ENCODE peak calls at places on chromosomes 12 and 14, in six cellular contexts. One of them, this sample, is unnamed.

GRCh38 chr12:66217342-66217929 is 28.4 kb downstream of the IRAK3 start:
- DNase-seq in GM23338: no peak
- DNase-seq in uterus: no peak
- DNase-seq in mammary epithelial cell: no peak
- DNase-seq in fibroblast of lung: no peak
- DNase-seq in upper lobe of right lung: no peak
- DNase-seq in this sample: peak; percentile 42

GRCh38 chr12:91951571-91951970 is 194.1 kb downstream of the BTG1 start:
- DNase-seq in GM23338: no peak
- DNase-seq in mammary epithelial cell: peak; percentile 60
- DNase-seq in upper lobe of right lung: no peak
- DNase-seq in uterus: no peak
- DNase-seq in fibroblast of lung: no peak
- DNase-seq in this sample: peak; percentile 57

GRCh38 chr14:94631536-94632304 is 19.5 kb downstream of the SERPINA3 start:
- DNase-seq in mammary epithelial cell: no peak
- DNase-seq in GM23338: no peak
- DNase-seq in upper lobe of right lung: no peak
- DNase-seq in fibroblast of lung: no peak
- DNase-seq in uterus: no peak
- DNase-seq in this sample: no peak

GRCh38 chr12:42725839-42726238 is 136.3 kb upstream of the PRICKLE1 start:
- DNase-seq in uterus: no peak
- DNase-seq in GM23338: no peak
- DNase-seq in upper lobe of right lung: no peak
- DNase-seq in mammary epithelial cell: peak; percentile 83
- DNase-seq in fibroblast of lung: peak; percentile 93
- DNase-seq in this sample: peak; percentile 66

GRCh38 chr12:103956515-103957027 is 9.1 kb upstream of the TDG start:
- DNase-seq in upper lobe of right lung: no peak
- DNase-seq in GM23338: no peak
- DNase-seq in fibroblast of lung: no peak
- DNase-seq in mammary epithelial cell: no peak
- DNase-seq in uterus: no peak
- DNase-seq in this sample: no peak

GRCh38 chr12:114662512-114663177 is 21.3 kb downstream of the TBX3 start:
- DNase-seq in mammary epithelial cell: peak; percentile 78
- DNase-seq in GM23338: peak; percentile 85
- DNase-seq in uterus: peak; percentile 92
- DNase-seq in upper lobe of right lung: peak; percentile 79
- DNase-seq in fibroblast of lung: peak; percentile 92
- DNase-seq in this sample: peak; percentile 88

GRCh38 chr12:123602651-123603195 is 824 bp downstream of the DDX55 start:
- DNase-seq in fibroblast of lung: no peak
- DNase-seq in mammary epithelial cell: peak; percentile 4
- DNase-seq in uterus: no peak
- DNase-seq in GM23338: no peak
- DNase-seq in upper lobe of right lung: no peak
- DNase-seq in this sample: no peak

GRCh38 chr12:131830335-131831020 is 2.3 kb downstream of the MMP17 start:
- DNase-seq in upper lobe of right lung: peak; percentile 87
- DNase-seq in fibroblast of lung: peak; percentile 83
- DNase-seq in mammary epithelial cell: peak; percentile 71
- DNase-seq in GM23338: peak; percentile 68
- DNase-seq in uterus: peak; percentile 66
- DNase-seq in this sample: peak; percentile 42

GRCh38 chr14:53273671-53274072 is 120.5 kb upstream of the DDHD1 start:
- DNase-seq in uterus: peak; percentile 29
- DNase-seq in mammary epithelial cell: peak; percentile 67
- DNase-seq in upper lobe of right lung: no peak
- DNase-seq in GM23338: peak; percentile 32
- DNase-seq in fibroblast of lung: no peak
- DNase-seq in this sample: peak; percentile 18

GRCh38 chr12:124715121-124715990 is 147.9 kb upstream of the NCOR2 start:
- DNase-seq in fibroblast of lung: peak; percentile 22
- DNase-seq in GM23338: no peak
- DNase-seq in mammary epithelial cell: no peak
- DNase-seq in upper lobe of right lung: peak; percentile 74
- DNase-seq in uterus: no peak
- DNase-seq in this sample: peak; percentile 67

GRCh38 chr12:121030576-121031212 is 8.4 kb downstream of the OASL start:
- DNase-seq in upper lobe of right lung: no peak
- DNase-seq in uterus: no peak
- DNase-seq in GM23338: no peak
- DNase-seq in fibroblast of lung: no peak
- DNase-seq in mammary epithelial cell: no peak
- DNase-seq in this sample: no peak

GRCh38 chr14:64294672-64295413 is 672 bp upstream of the ESR2 start:
- DNase-seq in fibroblast of lung: peak; percentile 63
- DNase-seq in uterus: peak; percentile 28
- DNase-seq in GM23338: peak; percentile 93
- DNase-seq in upper lobe of right lung: peak; percentile 93
- DNase-seq in mammary epithelial cell: peak; percentile 42
- DNase-seq in this sample: peak; percentile 59

GRCh38 chr14:78486081-78486480 is 315.9 kb downstream of the NRXN3 start:
- DNase-seq in GM23338: peak; percentile 51
- DNase-seq in uterus: no peak
- DNase-seq in fibroblast of lung: no peak
- DNase-seq in upper lobe of right lung: no peak
- DNase-seq in mammary epithelial cell: no peak
- DNase-seq in this sample: no peak

GRCh38 chr12:28290262-28290661 is 100.0 kb downstream of the CCDC91 start:
- DNase-seq in fibroblast of lung: peak; percentile 5
- DNase-seq in GM23338: no peak
- DNase-seq in mammary epithelial cell: no peak
- DNase-seq in upper lobe of right lung: no peak
- DNase-seq in uterus: no peak
- DNase-seq in this sample: no peak

GRCh38 chr12:28292699-28293098 is 102.4 kb downstream of the CCDC91 start:
- DNase-seq in upper lobe of right lung: no peak
- DNase-seq in uterus: no peak
- DNase-seq in mammary epithelial cell: no peak
- DNase-seq in fibroblast of lung: peak; percentile 11
- DNase-seq in GM23338: no peak
- DNase-seq in this sample: no peak

GRCh38 chr12:28296287-28296686 is 106.0 kb downstream of the CCDC91 start:
- DNase-seq in mammary epithelial cell: no peak
- DNase-seq in uterus: no peak
- DNase-seq in GM23338: no peak
- DNase-seq in upper lobe of right lung: no peak
- DNase-seq in fibroblast of lung: no peak
- DNase-seq in this sample: no peak

DNA sequence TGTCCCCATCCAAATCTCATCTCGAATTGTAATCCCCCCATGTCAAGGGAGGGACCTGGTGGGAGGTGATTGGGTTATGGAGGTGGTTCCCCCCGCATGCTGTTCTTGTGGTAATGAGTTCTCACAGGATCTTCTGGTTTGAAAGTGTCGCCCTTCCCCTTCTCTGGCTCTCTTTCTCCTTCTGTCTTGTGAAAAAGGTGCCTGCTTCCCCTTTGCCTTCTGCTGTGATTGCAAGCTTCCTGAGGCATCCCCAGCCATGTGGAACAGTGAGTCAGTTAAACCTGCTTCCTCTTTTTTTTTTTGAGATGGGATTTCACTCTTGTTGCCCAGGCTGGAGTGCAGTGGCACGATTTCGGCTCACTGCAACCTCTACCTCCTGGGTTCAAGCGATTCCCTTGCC is 104.0 kb downstream of the CCDC91 start:
- DNase-seq in uterus: no peak
- DNase-seq in GM23338: peak; percentile 11
- DNase-seq in upper lobe of right lung: no peak
- DNase-seq in fibroblast of lung: no peak
- DNase-seq in mammary epithelial cell: no peak
- DNase-seq in this sample: no peak
- H3K4me3 ChIP-seq in uterus: no peak overlapping the region
- H3K4me3 ChIP-seq in GM23338: no peak overlapping the region
- H3K4me3 ChIP-seq in upper lobe of right lung: no peak overlapping the region
- H3K4me3 ChIP-seq in fibroblast of lung: no peak overlapping the region
- H3K4me3 ChIP-seq in mammary epithelial cell: no peak overlapping the region
- H3K4me3 ChIP-seq in this sample: no peak overlapping the region

DNA sequence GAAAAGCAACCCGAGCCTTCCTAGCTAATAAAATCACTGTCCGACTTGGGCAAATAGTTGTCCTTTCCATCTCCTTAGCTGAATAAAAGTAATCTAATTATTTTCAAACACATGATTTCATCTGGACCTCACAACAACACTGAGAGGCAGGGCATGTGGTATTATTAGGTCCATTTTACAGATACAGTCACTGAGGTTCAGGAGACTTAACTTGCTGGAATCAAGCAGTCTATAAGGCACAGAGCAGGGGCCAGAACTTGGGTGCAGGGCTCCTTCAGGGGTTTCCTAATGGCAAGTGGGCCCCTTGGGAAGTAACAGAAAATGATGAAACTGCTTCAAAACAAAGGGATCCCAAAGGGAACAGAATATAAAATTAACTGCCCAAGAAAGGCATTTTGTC is 15.5 kb downstream of the PLXNC1 start:
- DNase-seq in mammary epithelial cell: no peak
- DNase-seq in uterus: no peak
- DNase-seq in GM23338: no peak
- DNase-seq in upper lobe of right lung: no peak
- DNase-seq in fibroblast of lung: no peak
- DNase-seq in this sample: no peak
- H3K27me3 ChIP-seq in mammary epithelial cell: no peaks in the 10 kb centered on the region
- H3K27me3 ChIP-seq in uterus: no peaks in the 10 kb centered on the region
- H3K27me3 ChIP-seq in GM23338: peaks cover 71% of the 10 kb centered on the region
- H3K27me3 ChIP-seq in upper lobe of right lung: no peaks in the 10 kb centered on the region
- H3K27me3 ChIP-seq in fibroblast of lung: peaks cover 11% of the 10 kb centered on the region
- H3K27me3 ChIP-seq in this sample: peaks cover 4% of the 10 kb centered on the region

DNA sequence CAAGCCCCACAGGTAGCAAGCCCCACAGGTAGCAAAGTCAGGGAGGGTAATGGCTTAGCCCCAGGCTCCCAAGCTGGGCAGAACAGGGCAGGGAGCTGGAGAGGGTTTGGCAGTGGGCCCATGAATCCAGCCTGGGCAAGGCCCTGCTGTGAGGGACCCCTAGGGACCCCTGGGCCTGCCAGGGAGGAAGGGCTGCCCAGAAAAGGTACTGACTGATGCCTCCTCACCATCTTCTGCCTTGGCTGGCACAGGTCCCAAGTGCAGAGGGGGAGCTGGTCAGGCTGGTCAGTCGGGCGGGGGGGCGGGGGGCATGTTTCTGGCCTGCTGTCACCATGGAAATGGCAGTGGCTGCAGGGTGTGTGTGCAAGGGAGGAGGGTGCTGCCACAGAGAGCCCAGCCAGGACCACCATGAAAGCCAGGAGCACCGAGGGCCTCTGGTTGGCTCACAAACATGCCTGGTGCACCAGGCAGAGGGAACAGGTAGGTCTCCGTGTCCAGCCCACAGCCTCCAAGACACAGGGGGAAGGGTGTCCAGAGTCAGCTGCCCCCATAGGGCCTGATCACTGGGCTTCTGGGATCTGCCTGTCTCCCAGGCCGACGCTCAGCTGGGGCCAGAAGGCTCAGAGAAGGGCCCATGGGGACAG is 1.5 kb upstream of the CRIP2 start:
- DNase-seq in fibroblast of lung: no peak
- DNase-seq in GM23338: no peak
- DNase-seq in mammary epithelial cell: no peak
- DNase-seq in upper lobe of right lung: no peak
- DNase-seq in uterus: no peak
- DNase-seq in this sample: no peak
- H3K4me3 ChIP-seq in fibroblast of lung: no peak overlapping the region
- H3K4me3 ChIP-seq in GM23338: peak overlapping the region; percentile 56
- H3K4me3 ChIP-seq in mammary epithelial cell: peak overlapping the region; percentile 74
- H3K4me3 ChIP-seq in upper lobe of right lung: peak overlapping the region; percentile 56
- H3K4me3 ChIP-seq in uterus: peak overlapping the region; percentile 57
- H3K4me3 ChIP-seq in this sample: peak overlapping the region; percentile 68

GRCh38 chr12:20801035-20801434 is 9.5 kb upstream of the SLCO1B3 start:
- DNase-seq in mammary epithelial cell: no peak
- DNase-seq in upper lobe of right lung: no peak
- DNase-seq in uterus: no peak
- DNase-seq in fibroblast of lung: no peak
- DNase-seq in GM23338: no peak
- DNase-seq in this sample: no peak
- H3K27me3 ChIP-seq in mammary epithelial cell: no peaks in the 10 kb centered on the region
- H3K27me3 ChIP-seq in upper lobe of right lung: no peaks in the 10 kb centered on the region
- H3K27me3 ChIP-seq in uterus: no peaks in the 10 kb centered on the region
- H3K27me3 ChIP-seq in fibroblast of lung: no peaks in the 10 kb centered on the region
- H3K27me3 ChIP-seq in GM23338: no peaks in the 10 kb centered on the region
- H3K27me3 ChIP-seq in this sample: no peaks in the 10 kb centered on the region

DNA sequence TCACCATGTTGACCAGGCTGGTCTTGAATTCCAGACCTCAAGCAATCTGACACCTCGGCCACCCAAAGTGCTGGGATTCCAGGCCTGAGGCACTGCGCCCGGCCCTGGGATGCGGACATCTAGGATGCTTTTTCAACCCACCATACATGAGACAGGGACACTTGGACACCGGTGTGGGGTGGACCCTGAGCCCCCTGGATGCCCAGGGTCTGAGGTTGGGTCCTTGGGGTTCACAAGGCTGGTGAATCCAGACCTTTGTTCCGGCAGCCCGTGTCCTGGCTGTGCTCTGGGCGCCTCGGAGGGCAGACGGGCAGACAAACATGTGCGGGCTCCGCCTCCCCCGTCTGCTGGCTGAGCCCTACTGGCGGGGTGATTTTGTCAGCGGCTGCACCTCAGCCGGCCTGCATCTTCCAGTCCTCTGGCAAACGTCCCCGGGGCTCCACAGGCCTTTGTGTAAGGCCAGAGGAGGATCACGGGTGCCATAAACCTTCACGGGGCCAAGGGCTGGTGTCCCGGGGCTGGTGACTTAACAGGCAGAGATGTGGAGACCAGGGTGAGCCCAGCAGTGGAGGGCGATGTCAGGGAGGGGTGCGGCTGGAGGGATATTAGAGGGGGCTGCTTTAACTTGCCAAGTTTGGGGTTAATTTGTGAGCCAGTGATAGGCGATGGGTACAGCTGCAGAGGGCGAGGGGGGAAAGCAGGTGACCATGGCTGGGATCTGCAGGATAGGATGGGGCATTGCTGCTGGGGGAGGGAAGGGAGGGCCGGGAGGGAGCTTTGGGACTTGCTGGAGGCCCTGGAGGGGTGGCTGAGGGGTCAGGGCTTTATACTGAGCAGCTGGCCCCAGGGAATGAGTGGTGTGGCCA is 5.8 kb downstream of the ASPG start:
- DNase-seq in GM23338: no peak
- DNase-seq in uterus: no peak
- DNase-seq in mammary epithelial cell: no peak
- DNase-seq in upper lobe of right lung: peak; percentile 59
- DNase-seq in fibroblast of lung: no peak
- DNase-seq in this sample: no peak
- H3K4me3 ChIP-seq in GM23338: no peak overlapping the region
- H3K4me3 ChIP-seq in uterus: no peak overlapping the region
- H3K4me3 ChIP-seq in mammary epithelial cell: no peak overlapping the region
- H3K4me3 ChIP-seq in upper lobe of right lung: no peak overlapping the region
- H3K4me3 ChIP-seq in fibroblast of lung: no peak overlapping the region
- H3K4me3 ChIP-seq in this sample: no peak overlapping the region

GRCh38 chr12:8455281-8455680 is 481 bp upstream of the CLEC6A start:
- DNase-seq in upper lobe of right lung: no peak
- DNase-seq in GM23338: no peak
- DNase-seq in fibroblast of lung: no peak
- DNase-seq in mammary epithelial cell: no peak
- DNase-seq in uterus: no peak
- DNase-seq in this sample: no peak
- H3K27me3 ChIP-seq in upper lobe of right lung: no peaks in the 10 kb centered on the region
- H3K27me3 ChIP-seq in GM23338: no peaks in the 10 kb centered on the region
- H3K27me3 ChIP-seq in fibroblast of lung: no peaks in the 10 kb centered on the region
- H3K27me3 ChIP-seq in mammary epithelial cell: peaks cover 2% of the 10 kb centered on the region
- H3K27me3 ChIP-seq in uterus: no peaks in the 10 kb centered on the region
- H3K27me3 ChIP-seq in this sample: no peaks in the 10 kb centered on the region

This sample was measured in bronchial epithelial cell.